ENCODE peak calls at places on chromosome 17, in seven cellular contexts. O is dermis blood vessel endothelial cell; U is HuH-7; G is choroid plexus epithelial cell; X is activated effector memory CD4-positive, alpha-beta T cell treated with anti-CD3 and anti-CD28 coated beads, Interleukin-2, amount 50 U/mL, for 16 hours; P is T-helper 9 cell; K is HTR-8/SVneo. C is an unnamed sample.

GRCh38 chr17:75827291-75828050 is 16.7 kb downstream of the UNC13D start:
- DNase-seq in O (peak), U (peak), G (peak), X (peak), P (peak), K (peak), C (peak)

GRCh38 chr17:31379796-31380195 is 11.7 kb upstream of the RAB11FIP4 start:
- DNase-seq in O (no peak), U (no peak), G (no peak), X (no peak), P (no peak), K (no peak), C (no peak)

GRCh38 chr17:33469411-33469810 is 176.3 kb upstream of the ASIC2 start:
- DNase-seq in O (no peak), U (no peak), G (no peak), X (no peak), P (no peak), K (no peak), C (no peak)

GRCh38 chr17:40443988-40444899 is 994 bp downstream of the IGFBP4 start:
- DNase-seq in O (peak), U (no peak), G (peak), X (no peak), P (no peak), K (no peak), C (no peak)

GRCh38 chr17:49101054-49101534 is 31.5 kb upstream of the B4GALNT2 start:
- DNase-seq in O (no peak), U (no peak), G (peak), X (no peak), P (no peak), K (no peak), C (no peak)

GRCh38 chr17:61313515-61314326 is 85.9 kb upstream of the TBX2 start:
- DNase-seq in O (no peak), U (no peak), G (no peak), X (no peak), P (no peak), K (no peak), C (no peak)

GRCh38 chr17:4842376-4842775 is 9.2 kb downstream of the MINK1 start:
- DNase-seq in O (no peak), U (no peak), G (no peak), X (no peak), P (no peak), K (no peak), C (no peak)

GRCh38 chr17:1933875-1934715 is 91.0 kb downstream of the RTN4RL1 start:
- DNase-seq in O (no peak), U (no peak), G (no peak), X (no peak), P (no peak), K (no peak), C (no peak)

GRCh38 chr17:42282478-42283080 is 5.7 kb upstream of the STAT5A start:
- DNase-seq in O (no peak), U (no peak), G (no peak), X (peak), P (no peak), K (no peak), C (no peak)

GRCh38 chr17:43733956-43734355 is 24.6 kb downstream of the SOST start:
- DNase-seq in O (no peak), U (no peak), G (no peak), X (no peak), P (no peak), K (no peak), C (no peak)

GRCh38 chr17:29109477-29110371 is 66.8 kb downstream of the PIPOX start:
- DNase-seq in O (no peak), U (no peak), G (no peak), X (no peak), P (no peak), K (no peak), C (no peak)

GRCh38 chr17:41652461-41652960 is 28.1 kb upstream of the KRT17 start:
- DNase-seq in O (no peak), U (no peak), G (no peak), X (no peak), P (no peak), K (no peak), C (no peak)

GRCh38 chr17:27473748-27474609 is 17.7 kb downstream of the KSR1 start:
- DNase-seq in O (peak), U (no peak), G (peak), X (peak), P (peak), K (no peak), C (peak)

GRCh38 chr17:29176500-29177351 is 3.5 kb downstream of the MYO18A start:
- DNase-seq in O (peak), U (peak), G (peak), X (peak), P (peak), K (no peak), C (peak)